ENCODE peak calls at places on chromosomes 6 and 20, in seven cellular contexts. L is HS-5; M is stimulated activated CD8-positive, alpha-beta memory T cell treated with anti-CD3 and anti-CD28 coated beads, Interleukin-4, amount 100 ng/mL, for 4 hours; X is neural crest cell; J is BJ; R is AG04450; O is foreskin fibroblast. D is an unnamed sample.

GRCh38 chr6:85116475-85116874 is 333.4 kb upstream of the NT5E start:
- DNase-seq in M (no peak), O (no peak), X (no peak), L (no peak), J (no peak), R (no peak), D (no peak)

GRCh38 chr6:2876210-2877056 is 26.7 kb downstream of the SERPINB9 start:
- DNase-seq in R (peak), L (peak), X (peak), J (peak), M (no peak), O (peak), D (no peak)

GRCh38 chr20:43572891-43573290 is 14.1 kb downstream of the SGK2 start:
- DNase-seq in X (no peak), M (no peak), R (no peak), O (no peak), L (no peak), J (no peak), D (no peak)

GRCh38 chr6:124056884-124057283 is 253.2 kb downstream of the NKAIN2 start:
- DNase-seq in J (no peak), O (no peak), L (no peak), X (no peak), R (no peak), M (no peak), D (no peak)

GRCh38 chr6:42010185-42010872 is 40.0 kb upstream of the TAF8 start:
- DNase-seq in L (no peak), M (no peak), X (no peak), J (no peak), R (no peak), O (no peak), D (no peak)

GRCh38 chr6:152173321-152173720 is 365.8 kb downstream of the ESR1 start:
- DNase-seq in J (peak), O (peak), X (no peak), L (no peak), R (no peak), M (no peak), D (no peak)

GRCh38 chr6:114344216-114344970 is 1.6 kb upstream of the HS3ST5 start:
- DNase-seq in X (no peak), J (no peak), L (no peak), M (no peak), O (no peak), R (no peak), D (no peak)

GRCh38 chr20:34938466-34939163 is 17.0 kb downstream of the GSS start:
- DNase-seq in R (no peak), J (no peak), L (no peak), X (no peak), O (no peak), M (no peak), D (no peak)

GRCh38 chr6:63267046-63267445 is 52.7 kb downstream of the LGSN start:
- DNase-seq in X (no peak), M (no peak), L (no peak), R (no peak), J (no peak), O (no peak), D (no peak)

GRCh38 chr20:51481311-51481997 is 61.1 kb downstream of the NFATC2 start:
- DNase-seq in X (no peak), L (no peak), M (no peak), J (no peak), O (no peak), R (no peak), D (no peak)

D was measured in stimulated activated CD4-positive, alpha-beta T cell treated with anti-CD3 and anti-CD28 coated beads, TNF-alpha, amount 100 ng/mL, for 4 hours.